ENCODE peak calls at places on chromosomes 3 and 15, in four cellular contexts. X, Q, G and H are unnamed samples.

GRCh38 chr3:190265795-190266194 is 56.5 kb downstream of the CLDN1 start:
- DNase-seq in G (no peak), X (no peak), Q (no peak), H (no peak)

GRCh38 chr3:142973217-142974009 is 9.9 kb upstream of the PAQR9 start:
- DNase-seq in G (no peak), X (no peak), Q (peak), H (no peak)

GRCh38 chr3:48990636-48991421 is 788 bp downstream of the P4HTM start:
- DNase-seq in X (no peak), Q (peak), G (no peak), H (no peak)

GRCh38 chr3:56321383-56321782 is 146.9 kb downstream of the ERC2 start:
- DNase-seq in Q (no peak), X (no peak), G (no peak), H (no peak)

GRCh38 chr3:69081583-69082262 is 1.6 kb upstream of the UBA3 start:
- DNase-seq in X (no peak), G (no peak), Q (no peak), H (no peak)

GRCh38 chr3:52498134-52499054 is 3.3 kb downstream of the STAB1 start:
- DNase-seq in G (peak), Q (peak), X (peak), H (no peak)

GRCh38 chr3:141602706-141603105 is 115.9 kb downstream of the RASA2 start:
- DNase-seq in X (no peak), G (no peak), Q (no peak), H (no peak)

GRCh38 chr15:70197945-70198361 is 100.2 kb upstream of the TLE3 start:
- DNase-seq in X (no peak), G (no peak), Q (no peak), H (no peak)

GRCh38 chr15:96416934-96417759 is 86.6 kb downstream of the NR2F2 start:
- DNase-seq in X (no peak), G (no peak), Q (no peak), H (no peak)

GRCh38 chr3:4996771-4997291 is 17.6 kb downstream of the BHLHE40 start:
- DNase-seq in X (peak), G (no peak), Q (no peak), H (no peak)

GRCh38 chr3:2765002-2765579 is 345.1 kb downstream of the IL5RA start:
- DNase-seq in Q (no peak), X (no peak), G (no peak), H (no peak)

GRCh38 chr15:66722757-66723540 is 20.9 kb downstream of the SMAD6 start:
- DNase-seq in X (no peak), G (peak), Q (no peak), H (no peak)

GRCh38 chr15:99454941-99455795 is 110.6 kb upstream of the MEF2A start:
- DNase-seq in Q (peak), G (peak), X (peak), H (no peak)

GRCh38 chr3:196697270-196697669 is 14.8 kb downstream of the CEP19 start:
- DNase-seq in Q (no peak), G (no peak), X (no peak), H (no peak)

GRCh38 chr3:157531771-157532170 is 28.6 kb upstream of the VEPH1 start:
- DNase-seq in Q (no peak), X (no peak), G (no peak), H (no peak)

GRCh38 chr3:52777127-52777958 is at the start of gene ITIH1:
- DNase-seq in Q (no peak), X (no peak), G (peak), H (no peak)

GRCh38 chr3:177448987-177449975 is 252.0 kb upstream of the TBL1XR1 start:
- DNase-seq in G (peak), Q (no peak), X (no peak), H (no peak)

GRCh38 chr3:185711255-185711870 is 113.5 kb downstream of the IGF2BP2 start:
- DNase-seq in Q (no peak), G (no peak), X (no peak), H (no peak)

GRCh38 chr3:60226907-60227306 is 1024.3 kb downstream of the FHIT start:
- DNase-seq in Q (no peak), X (no peak), G (no peak), H (no peak)

GRCh38 chr3:46500631-46501377 is 3.0 kb downstream of the RTP3 start:
- DNase-seq in Q (no peak), X (no peak), G (no peak), H (no peak)

GRCh38 chr3:58164916-58165821 is 45.6 kb downstream of the DNASE1L3 start:
- DNase-seq in G (no peak), X (no peak), Q (no peak), H (no peak)

GRCh38 chr3:126984391-126985142 is 1.7 kb downstream of the PLXNA1 start:
- DNase-seq in Q (no peak), X (no peak), G (no peak), H (no peak)

GRCh38 chr3:49671291-49672288 is 2.6 kb upstream of the APEH start:
- DNase-seq in G (peak), Q (peak), X (peak), H (no peak)

GRCh38 chr3:152335273-152335672 is 66.5 kb downstream of the MBNL1 start:
- DNase-seq in G (no peak), X (no peak), Q (no peak), H (no peak)

GRCh38 chr15:70308011-70308761 is 210.5 kb upstream of the TLE3 start:
- DNase-seq in X (no peak), G (no peak), Q (no peak), H (no peak)

GRCh38 chr3:56424885-56425284 is 43.4 kb downstream of the ERC2 start:
- DNase-seq in Q (no peak), G (no peak), X (no peak), H (no peak)

GRCh38 chr15:59691194-59691805 is 2.2 kb upstream of the BNIP2 start:
- DNase-seq in Q (peak), X (no peak), G (no peak), H (no peak)